ENCODE peak calls at places on chromosomes 4 and X, in four cellular contexts. L is BJ, R is choroid plexus epithelial cell, O is IMR-90. K is an unnamed sample.

GRCh38 chrX:51144828-51145442 is 187.7 kb upstream of the NUDT10 start:
- DNase-seq in R (peak), O (peak), L (no peak), K (no peak)

GRCh38 chrX:40056420-40056819 is 41.3 kb downstream of the BCOR start:
- DNase-seq in O (no peak), R (no peak), L (no peak), K (no peak)

GRCh38 chr4:8251110-8251883 is 18.3 kb upstream of the HTRA3 start:
- DNase-seq in L (no peak), O (no peak), R (no peak), K (no peak)

GRCh38 chr4:73899321-73899720 is 30.1 kb downstream of the CXCL1 start:
- DNase-seq in R (no peak), O (no peak), L (no peak), K (no peak)

GRCh38 chr4:185958094-185958493 is 110.9 kb upstream of the TLR3 start:
- DNase-seq in R (no peak), O (no peak), L (no peak), K (no peak)

GRCh38 chr4:153579872-153580271 is 104.2 kb upstream of the TLR2 start:
- DNase-seq in L (no peak), R (no peak), O (no peak), K (no peak)

GRCh38 chrX:20116575-20117240 is at the start of gene MAP7D2:
- DNase-seq in L (no peak), O (no peak), R (no peak), K (no peak)

GRCh38 chr4:53015681-53016080 is 153.6 kb downstream of the RASL11B start:
- DNase-seq in R (peak), O (peak), L (no peak), K (no peak)

GRCh38 chrX:115583730-115584004 is 22.7 kb downstream of the PLS3 start:
- DNase-seq in O (no peak), R (no peak), L (no peak), K (no peak)

GRCh38 chrX:150486011-150486410 is 82.4 kb upstream of the MTM1 start:
- DNase-seq in O (peak), R (peak), L (no peak), K (no peak)

GRCh38 chr4:6938237-6938636 is 28.6 kb downstream of the TBC1D14 start:
- DNase-seq in R (no peak), O (no peak), L (no peak), K (no peak)

GRCh38 chr4:91170756-91171155 is 1043.6 kb downstream of the CCSER1 start:
- DNase-seq in L (no peak), O (no peak), R (no peak), K (no peak)

GRCh38 chr4:89681219-89681618 is 155.7 kb downstream of the SNCA start:
- DNase-seq in R (peak), O (no peak), L (no peak), K (no peak)

GRCh38 chr4:125365731-125366130 is 51.0 kb downstream of the FAT4 start:
- DNase-seq in R (no peak), L (no peak), O (no peak), K (no peak)

GRCh38 chrX:72045141-72045540 is 86.6 kb downstream of the RTL5 start:
- DNase-seq in L (no peak), O (no peak), R (no peak), K (no peak)

GRCh38 chr4:128471576-128471975 is 184.0 kb upstream of the PGRMC2 start:
- DNase-seq in R (no peak), O (no peak), L (no peak), K (no peak)

GRCh38 chr4:104429150-104429741 is 65.4 kb downstream of the CXXC4 start:
- DNase-seq in R (no peak), O (no peak), L (no peak), K (no peak)

GRCh38 chr4:87975466-87975865 is at the start of gene SPP1:
- DNase-seq in L (no peak), O (peak), R (peak), K (no peak)

GRCh38 chrX:70026851-70027200 is 22.9 kb downstream of the AWAT2 start:
- DNase-seq in O (no peak), R (no peak), L (no peak), K (no peak)

GRCh38 chrX:10926906-10927305 is 184.2 kb upstream of the HCCS start:
- DNase-seq in O (peak), R (no peak), L (no peak), K (no peak)

GRCh38 chr4:1212546-1213335 is 36.2 kb downstream of the CTBP1 start:
- DNase-seq in O (no peak), R (no peak), L (no peak), K (no peak)

GRCh38 chr4:52864816-52865215 is 2.7 kb downstream of the RASL11B start:
- DNase-seq in R (peak), L (no peak), O (peak), K (no peak)

GRCh38 chr4:142656178-142656577 is 189.9 kb downstream of the INPP4B start:
- DNase-seq in L (no peak), O (no peak), R (peak), K (no peak)

GRCh38 chrX:17616936-17617335 is 120.4 kb upstream of the SCML1 start:
- DNase-seq in O (no peak), R (no peak), L (no peak), K (no peak)

GRCh38 chr4:52833941-52834525 is 28.1 kb upstream of the RASL11B start:
- DNase-seq in L (no peak), R (peak), O (peak), K (no peak)

GRCh38 chr4:74541611-74542177 is 96.8 kb downstream of the AREG start:
- DNase-seq in R (no peak), O (no peak), L (no peak), K (no peak)

GRCh38 chr4:164779080-164779479 is 25.1 kb downstream of the SMIM31 start:
- DNase-seq in R (no peak), O (no peak), L (no peak), K (no peak)

GRCh38 chr4:34492414-34492813 is 1751.9 kb downstream of the ARAP2 start:
- DNase-seq in O (no peak), R (no peak), L (no peak), K (no peak)

GRCh38 chr4:169090479-169091215 is 80.6 kb upstream of the CBR4 start:
- DNase-seq in O (no peak), R (no peak), L (no peak), K (peak)

GRCh38 chr4:24910504-24910903 is 2.3 kb downstream of the CCDC149 start:
- DNase-seq in L (no peak), O (peak), R (peak), K (no peak)

GRCh38 chr4:156557962-156558361 is 413.6 kb downstream of the PDGFC start:
- DNase-seq in O (no peak), L (no peak), R (no peak), K (no peak)

GRCh38 chrX:39766085-39766726 is 331.6 kb downstream of the BCOR start:
- DNase-seq in L (no peak), O (no peak), R (no peak), K (no peak)

GRCh38 chrX:148811236-148811635 is 310.8 kb downstream of the AFF2 start:
- DNase-seq in O (peak), L (no peak), R (peak), K (no peak)

GRCh38 chrX:31993635-31994034 is 921.8 kb upstream of the FTHL17 start:
- DNase-seq in O (peak), L (no peak), R (no peak), K (no peak)

GRCh38 chrX:129522184-129523059 is 868 bp downstream of the SMARCA1 start:
- DNase-seq in L (no peak), R (peak), O (peak), K (peak)

GRCh38 chrX:131987252-131987651 is 35.9 kb upstream of the STK26 start:
- DNase-seq in L (no peak), R (no peak), O (no peak), K (no peak)

GRCh38 chr4:8044244-8044643 is 104.6 kb upstream of the AFAP1 start:
- DNase-seq in L (no peak), R (no peak), O (no peak), K (no peak)

GRCh38 chr4:3406021-3406420 is 35.7 kb upstream of the HGFAC start:
- DNase-seq in L (no peak), R (no peak), O (no peak), K (no peak)

GRCh38 chr4:3407930-3408792 is 33.6 kb upstream of the HGFAC start:
- DNase-seq in R (no peak), O (no peak), L (no peak), K (no peak)

GRCh38 chr4:3407171-3407771 is 34.5 kb upstream of the HGFAC start:
- DNase-seq in O (no peak), R (no peak), L (no peak), K (no peak)

GRCh38 chr4:3405176-3405575 is 36.6 kb upstream of the HGFAC start:
- DNase-seq in R (no peak), L (no peak), O (no peak), K (no peak)

GRCh38 chr4:3406431-3406830 is 35.3 kb upstream of the HGFAC start:
- DNase-seq in O (no peak), R (no peak), L (no peak), K (no peak)
- TF ChIP-seq CTCF in O (no peak), R (no peak), L (no peak), K (no peak)

DNA sequence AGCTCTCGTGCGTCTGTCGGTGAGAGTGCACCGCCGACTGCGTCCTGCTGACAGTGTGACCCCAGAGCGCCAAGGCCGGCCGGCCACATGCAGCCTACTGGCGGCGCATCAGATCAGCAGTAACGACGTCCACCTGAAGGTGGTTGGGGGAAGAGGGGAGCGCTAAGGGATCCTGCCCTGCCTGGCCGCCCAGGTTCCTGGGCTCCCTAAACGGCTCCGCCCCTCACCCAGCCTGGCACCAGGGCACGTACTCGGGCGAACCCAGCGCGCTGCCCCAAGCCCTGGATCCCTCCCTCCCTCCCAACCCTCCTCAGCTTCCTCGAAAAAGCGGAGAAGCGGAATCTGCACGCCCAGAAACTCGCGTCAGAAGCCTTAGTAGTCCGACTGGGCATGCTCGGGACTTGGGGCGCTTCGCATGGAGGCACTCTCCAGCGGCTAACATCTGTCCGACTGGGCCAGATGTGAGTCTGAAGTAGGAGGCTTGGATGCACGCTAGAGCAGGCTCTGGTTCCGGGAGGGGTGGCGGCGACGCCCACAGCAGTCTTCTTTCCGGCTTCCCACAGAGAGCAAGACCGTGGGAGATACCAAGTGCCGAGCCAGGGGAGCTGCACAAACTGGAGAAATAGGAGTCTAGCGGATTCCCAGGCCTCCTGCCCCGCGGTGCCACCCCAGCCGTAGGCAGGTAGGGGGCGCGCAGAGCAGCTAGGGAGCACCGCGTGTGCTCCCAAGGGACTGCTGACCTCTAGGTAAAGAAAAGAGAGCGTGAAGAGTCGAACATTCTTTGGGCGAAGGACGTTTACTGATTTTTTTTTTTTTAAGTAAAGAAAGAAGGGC is 114.4 kb upstream of the TEX13C start:
- DNase-seq in R (peak), L (no peak), O (no peak), K (no peak)
- TF ChIP-seq CTCF in R (no peak), L (no peak), O (no peak), K (peak)

DNA sequence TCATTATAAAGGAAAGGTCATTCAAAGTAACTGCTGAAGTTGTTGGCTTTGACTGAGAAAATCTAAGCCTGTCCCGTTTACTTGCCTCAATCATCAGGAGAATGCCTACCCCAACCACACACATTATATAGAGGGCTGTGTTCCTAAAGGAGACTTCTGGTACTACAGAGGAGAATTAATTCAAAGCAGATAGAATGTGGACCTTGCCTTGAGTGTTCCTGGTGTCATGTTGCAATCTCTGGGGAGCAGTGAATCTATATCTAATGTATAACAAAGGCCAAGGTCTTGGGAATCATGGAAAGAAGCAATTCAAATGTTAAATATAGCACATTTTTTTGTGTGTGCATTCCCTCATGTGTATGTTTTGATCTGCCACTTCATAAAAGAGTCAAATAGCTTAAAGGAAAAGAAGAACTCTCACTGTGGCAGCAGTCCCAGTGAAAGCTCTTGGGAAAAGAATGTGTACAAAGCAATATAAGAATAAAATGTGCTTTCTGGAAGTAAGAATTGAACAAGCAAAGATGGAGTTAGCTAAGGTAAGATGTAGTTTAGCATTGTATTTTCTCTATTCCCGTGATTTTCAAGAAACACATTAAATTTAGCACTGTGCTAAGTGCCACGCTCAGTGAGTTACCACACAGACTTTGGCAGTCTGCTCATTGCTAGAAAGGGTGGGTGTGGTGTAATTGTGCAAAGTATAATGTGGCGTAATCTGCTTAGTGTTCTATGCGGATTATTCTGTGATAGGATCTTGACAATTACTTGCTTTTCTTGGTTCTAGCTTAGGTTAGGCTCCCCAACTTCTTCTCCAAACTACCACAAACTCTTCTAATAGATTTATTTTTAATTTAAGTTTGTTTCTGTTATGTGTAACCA is 13.7 kb downstream of the ADH6 start:
- DNase-seq in L (no peak), O (peak), R (peak), K (no peak)
- TF ChIP-seq CTCF in L (no peak), O (no peak), R (peak), K (peak)

GRCh38 chrX:135713795-135714194 is 356 bp downstream of the CT45A1 start:
- DNase-seq in L (no peak), O (no peak), R (no peak), K (no peak)

GRCh38 chrX:135707880-135708279 is 5.6 kb upstream of the CT45A1 start:
- DNase-seq in R (no peak), L (no peak), O (no peak), K (no peak)
- TF ChIP-seq CTCF in R (no peak), L (peak), O (peak), K (peak)

GRCh38 chr4:161704040-161704439 is 459.8 kb downstream of the FSTL5 start:
- DNase-seq in L (no peak), R (no peak), O (no peak), K (no peak)

GRCh38 chr4:161702287-161702686 is 461.5 kb downstream of the FSTL5 start:
- DNase-seq in R (no peak), L (no peak), O (no peak), K (no peak)

GRCh38 chr4:161704653-161705052 is 459.1 kb downstream of the FSTL5 start:
- DNase-seq in R (no peak), O (no peak), L (no peak), K (no peak)
- TF ChIP-seq CTCF in R (peak), O (no peak), L (no peak), K (no peak)

GRCh38 chrX:45596190-45596808 is 395.6 kb upstream of the DIPK2B start:
- DNase-seq in O (peak), L (no peak), R (peak), K (no peak)
- TF ChIP-seq CTCF in O (peak), L (no peak), R (no peak), K (no peak)